ENCODE peak calls at places on chromosomes 4 and X, in five cellular contexts. M is activated CD4-positive, alpha-beta T cell treated with anti-CD3 and anti-CD28 coated beads for 24 hours; Q is suprapubic skin; R is nucleus accumbens; G is stimulated activated CD8-positive, alpha-beta memory T cell treated with anti-CD3 and anti-CD28 coated beads, Interleukin-15, amount 100 ng/mL, for 24 hours. B is an unnamed sample.
A peak's percentile ranks its signal among the peaks of the same experiment; 100 is the strongest.

GRCh38 chrX:63561425-63561824 is 210.3 kb upstream of the SPIN4 start:
- DNase-seq in R (no peak), G (no peak), Q (no peak), M (no peak), B (no peak)

GRCh38 chr4:154911097-154911496 is 130.0 kb downstream of the RBM46 start:
- DNase-seq in Q (no peak), M (no peak), G (no peak), R (no peak), B (no peak)

GRCh38 chr4:110309686-110310085 is 111.3 kb upstream of the ELOVL6 start:
- DNase-seq in Q (no peak), G (no peak), R (no peak), M (no peak), B (no peak)

GRCh38 chr4:1722551-1723071 is 1.3 kb downstream of the TACC3 start:
- DNase-seq in R (no peak), Q (peak; percentile 63), G (no peak), M (no peak), B (no peak)

GRCh38 chr4:15232725-15233597 is 194.9 kb upstream of the C1QTNF7 start:
- DNase-seq in Q (no peak), G (no peak), M (no peak), R (peak; percentile 16), B (no peak)

GRCh38 chr4:94532016-94532789 is 80.5 kb downstream of the PDLIM5 start:
- DNase-seq in R (no peak), Q (no peak), M (no peak), G (no peak), B (no peak)

GRCh38 chr4:129364747-129365452 is 268.9 kb downstream of the C4orf33 start:
- DNase-seq in R (no peak), G (no peak), Q (no peak), M (no peak), B (no peak)

GRCh38 chr4:19993222-19993621 is 258.5 kb upstream of the SLIT2 start:
- DNase-seq in Q (no peak), R (no peak), G (no peak), M (no peak), B (no peak)

GRCh38 chrX:29468911-29469494 is 746.4 kb upstream of the MAGEB2 start:
- DNase-seq in M (no peak), R (no peak), Q (no peak), G (no peak), B (no peak)

GRCh38 chr4:99586322-99586721 is 11.7 kb downstream of the MTTP start:
- DNase-seq in M (no peak), Q (no peak), G (no peak), R (no peak), B (no peak)

GRCh38 chr4:102675142-102675541 is 85.6 kb downstream of the MANBA start:
- DNase-seq in R (no peak), G (no peak), Q (no peak), M (no peak), B (no peak)

GRCh38 chrX:12901486-12901885 is 4.9 kb upstream of the TLR8 start:
- DNase-seq in G (peak; percentile 13), Q (peak; percentile 70), M (peak; percentile 59), R (peak; percentile 0), B (no peak)